ENCODE peak calls at places on chromosomes 5 and 9, in eight cellular contexts. Q is fibroblast of the conjunctiva; C is effector memory CD8-positive, alpha-beta T cell; H is activated T-cell treated with anti-CD3 and anti-CD28 coated beads for 1 hour; D is ureter; K is mucosa of gallbladder; E is EH; L is stimulated activated CD4-positive, alpha-beta T cell treated with anti-CD3 and anti-CD28 coated beads, Interleukin-1b, Interleukin-23, amount 100 ng/mL, for 4 hours. G is an unnamed sample.

GRCh38 chr5:36066540-36067210 is at the start of gene UGT3A2:
- DNase-seq in Q (no peak), C (no peak), H (no peak), D (no peak), K (no peak), E (no peak), L (no peak), G (no peak)

GRCh38 chr5:10675177-10675700 is 85.8 kb downstream of the DAP start:
- DNase-seq in Q (no peak), C (no peak), H (no peak), D (no peak), K (no peak), E (no peak), L (no peak), G (no peak)

GRCh38 chr5:174087783-174088182 is 42.3 kb downstream of the NSG2 start:
- DNase-seq in Q (no peak), C (no peak), H (no peak), D (no peak), K (no peak), E (no peak), L (no peak), G (no peak)

GRCh38 chr5:98517967-98518366 is 255.5 kb upstream of the RGMB start:
- DNase-seq in Q (no peak), C (no peak), H (no peak), D (no peak), K (no peak), E (no peak), L (no peak), G (no peak)

GRCh38 chr5:122192883-122193496 is 63.6 kb downstream of the ZNF474 start:
- DNase-seq in Q (peak), C (no peak), H (no peak), D (peak), K (peak), E (peak), L (no peak), G (no peak)

GRCh38 chr5:75054110-75054930 is 2.0 kb upstream of the GCNT4 start:
- DNase-seq in Q (no peak), C (no peak), H (no peak), D (peak), K (no peak), E (no peak), L (no peak), G (no peak)

GRCh38 chr5:171675511-171675910 is 110.1 kb upstream of the SMIM23 start:
- DNase-seq in Q (no peak), C (no peak), H (no peak), D (no peak), K (no peak), E (no peak), L (no peak), G (no peak)

GRCh38 chr9:73093016-73093739 is 58.5 kb upstream of the ANXA1 start:
- DNase-seq in Q (no peak), C (no peak), H (no peak), D (no peak), K (no peak), E (no peak), L (no peak), G (no peak)

GRCh38 chr5:14209222-14209822 is 66.2 kb downstream of the TRIO start:
- DNase-seq in Q (no peak), C (no peak), H (no peak), D (no peak), K (no peak), E (no peak), L (no peak), G (no peak)

GRCh38 chr9:69768716-69769115 is 8.9 kb upstream of the PTAR1 start:
- DNase-seq in Q (no peak), C (no peak), H (no peak), D (no peak), K (no peak), E (peak), L (no peak), G (no peak)

GRCh38 chr5:34916518-34916917 is 1.0 kb downstream of the BRIX1 start:
- DNase-seq in Q (no peak), C (no peak), H (no peak), D (no peak), K (no peak), E (no peak), L (no peak), G (no peak)

G was measured in natural killer cell.